ENCODE peak calls at places on chromosome 14, in five cellular contexts. V is upper lobe of right lung, D is stomach, N is cardiac muscle cell, T is PC-3. M is an unnamed sample.

GRCh38 chr14:36503771-36504741 is 16.0 kb downstream of the NKX2-1 start:
- DNase-seq in T (no peak), D (no peak), N (no peak), V (peak), M (no peak)

GRCh38 chr14:33682746-33683145 is 268.1 kb downstream of the EGLN3 start:
- DNase-seq in D (peak), V (no peak), N (peak), T (no peak), M (no peak)

GRCh38 chr14:71652368-71652767 is 279.9 kb upstream of the RGS6 start:
- DNase-seq in T (no peak), D (no peak), N (no peak), V (no peak), M (no peak)

GRCh38 chr14:88189040-88189839 is 133.8 kb downstream of the KCNK10 start:
- DNase-seq in D (peak), T (peak), N (peak), V (no peak), M (no peak)

GRCh38 chr14:92440345-92441003 is 73.1 kb upstream of the RIN3 start:
- DNase-seq in T (no peak), V (no peak), D (no peak), N (no peak), M (no peak)

GRCh38 chr14:48536318-48536717 is 860.9 kb upstream of the MDGA2 start:
- DNase-seq in T (peak), N (no peak), D (no peak), V (no peak), M (no peak)

GRCh38 chr14:23364604-23365352 is at the start of gene EFS:
- DNase-seq in D (no peak), V (no peak), N (peak), T (no peak), M (peak)

GRCh38 chr14:34199585-34199984 is 248.7 kb upstream of the EGLN3 start:
- DNase-seq in N (peak), T (no peak), D (no peak), V (no peak), M (no peak)

GRCh38 chr14:73461478-73462077 is 3.2 kb upstream of the NUMB start:
- DNase-seq in N (no peak), D (no peak), V (no peak), T (no peak), M (no peak)

GRCh38 chr14:70645892-70646291 is 4.2 kb downstream of the TTC9 start:
- DNase-seq in D (no peak), V (no peak), N (no peak), T (no peak), M (no peak)

GRCh38 chr14:72616811-72617210 is 277.1 kb downstream of the DPF3 start:
- DNase-seq in N (no peak), T (no peak), V (no peak), D (no peak), M (no peak)

GRCh38 chr14:87992349-87992719 is 648 bp downstream of the GALC start:
- DNase-seq in N (peak), D (no peak), V (no peak), T (no peak), M (no peak)

GRCh38 chr14:90615444-90616095 is 200.7 kb downstream of the TTC7B start:
- DNase-seq in N (no peak), T (no peak), V (peak), D (no peak), M (peak)

GRCh38 chr14:96567289-96567899 is 65.2 kb downstream of the PAPOLA start:
- DNase-seq in N (peak), T (peak), V (no peak), D (no peak), M (no peak)

GRCh38 chr14:92323031-92323915 is at the start of gene SLC24A4:
- DNase-seq in D (no peak), T (no peak), V (peak), N (peak), M (no peak)

GRCh38 chr14:51677276-51677675 is 25.6 kb downstream of the FRMD6 start:
- DNase-seq in T (no peak), V (no peak), N (peak), D (no peak), M (no peak)

GRCh38 chr14:34064349-34064748 is 113.5 kb upstream of the EGLN3 start:
- DNase-seq in T (no peak), N (peak), V (no peak), D (peak), M (peak)

GRCh38 chr14:69499436-69499835 is 14.9 kb downstream of the PLEKHD1 start:
- DNase-seq in V (peak), D (no peak), N (no peak), T (no peak), M (peak)

GRCh38 chr14:25259470-25259869 is 209.5 kb upstream of the STXBP6 start:
- DNase-seq in T (no peak), N (no peak), V (no peak), D (no peak), M (no peak)

GRCh38 chr14:73753887-73754880 is 40.0 kb upstream of the PNMA1 start:
- DNase-seq in V (no peak), N (peak), D (no peak), T (peak), M (no peak)